ENCODE peak calls at places on chromosomes 13 and 19, in eight cellular contexts. D is stimulated activated CD4-positive, alpha-beta T cell treated with anti-CD3 and anti-CD28 coated beads, TNF-alpha, amount 100 ng/mL, for 1 hour; C is stimulated activated CD8-positive, alpha-beta memory T cell treated with anti-CD3 and anti-CD28 coated beads, Interleukin-7, amount 100 ng/mL, for 1 hour; Y is right cardiac atrium; W is fibroblast of lung; Z is WTC11; N is thyroid gland; P is GM23338. R is an unnamed sample.
A peak's percentile ranks its signal among the peaks of the same experiment; 100 is the strongest.

GRCh38 chr19:13797870-13798269 is 2.6 kb downstream of the ZSWIM4 start:
- DNase-seq in D (no peak), C (no peak), Y (peak; percentile 75), W (peak; percentile 63), Z (no peak), N (peak; percentile 30), P (no peak), R (no peak)

GRCh38 chr13:103883152-103883551 is 816.9 kb upstream of the SLC10A2 start:
- DNase-seq in D (no peak), C (no peak), Y (peak; percentile 95), W (peak; percentile 96), Z (peak; percentile 65), N (peak; percentile 85), P (peak; percentile 84), R (peak; percentile 91)

GRCh38 chr13:101626925-101627555 is 174.6 kb downstream of the ITGBL1 start:
- DNase-seq in D (no peak), C (no peak), Y (peak; percentile 12), W (peak; percentile 54), Z (no peak), N (peak; percentile 12), P (no peak), R (no peak)

GRCh38 chr19:4343056-4343844 is at the start of gene MPND:
- DNase-seq in D (peak; percentile 77), C (peak; percentile 75), Y (peak; percentile 98), W (peak; percentile 70), Z (peak; percentile 89), N (peak; percentile 93), P (peak; percentile 93), R (peak; percentile 97)

GRCh38 chr13:109840201-109840892 is 54.0 kb upstream of the IRS2 start:
- DNase-seq in D (no peak), C (no peak), Y (no peak), W (peak; percentile 15), Z (no peak), N (no peak), P (no peak), R (no peak)

GRCh38 chr13:41426047-41426446 is 31.3 kb upstream of the RGCC start:
- DNase-seq in D (no peak), C (no peak), Y (no peak), W (no peak), Z (no peak), N (no peak), P (no peak), R (no peak)

GRCh38 chr19:30968841-30969399 is 380.3 kb downstream of the TSHZ3 start:
- DNase-seq in D (no peak), C (no peak), Y (no peak), W (no peak), Z (no peak), N (no peak), P (no peak), R (no peak)

GRCh38 chr13:99930925-99931324 is 40.6 kb downstream of the ZIC5 start:
- DNase-seq in D (no peak), C (no peak), Y (no peak), W (no peak), Z (no peak), N (no peak), P (no peak), R (no peak)

GRCh38 chr13:50950808-50951207 is 41.2 kb downstream of the RNASEH2B start:
- DNase-seq in D (no peak), C (no peak), Y (no peak), W (peak; percentile 48), Z (no peak), N (no peak), P (no peak), R (no peak)

R was measured in Right ventricle myocardium superior.